ENCODE peak calls at places on chromosomes 12 and 14, in seven cellular contexts. One of them, this sample, is unnamed.

GRCh38 chr12:55933158-55933798 is 2.3 kb downstream of the DGKA start:
- DNase-seq in HFF-Myc: no peak
- DNase-seq in left lung: no peak
- DNase-seq in fibroblast of the aortic adventitia: peak; percentile 39
- DNase-seq in mesendoderm: peak; percentile 67
- DNase-seq in lung microvascular endothelial cell: no peak
- DNase-seq in T-helper 1 cell: no peak
- DNase-seq in this sample: no peak

GRCh38 chr12:52618866-52619265 is 507 bp upstream of the KRT73 start:
- DNase-seq in HFF-Myc: no peak
- DNase-seq in left lung: no peak
- DNase-seq in fibroblast of the aortic adventitia: no peak
- DNase-seq in mesendoderm: no peak
- DNase-seq in lung microvascular endothelial cell: no peak
- DNase-seq in T-helper 1 cell: no peak
- DNase-seq in this sample: no peak

GRCh38 chr12:67068773-67069450 is 200.2 kb upstream of the CAND1 start:
- DNase-seq in HFF-Myc: no peak
- DNase-seq in left lung: peak; percentile 38
- DNase-seq in fibroblast of the aortic adventitia: peak; percentile 13
- DNase-seq in mesendoderm: peak; percentile 86
- DNase-seq in lung microvascular endothelial cell: peak; percentile 32
- DNase-seq in T-helper 1 cell: peak; percentile 43
- DNase-seq in this sample: no peak

GRCh38 chr12:105803292-105803691 is 335.5 kb downstream of the NUAK1 start:
- DNase-seq in HFF-Myc: no peak
- DNase-seq in left lung: no peak
- DNase-seq in fibroblast of the aortic adventitia: no peak
- DNase-seq in mesendoderm: no peak
- DNase-seq in lung microvascular endothelial cell: no peak
- DNase-seq in T-helper 1 cell: no peak
- DNase-seq in this sample: no peak

GRCh38 chr12:76645934-76646333 is 86.4 kb upstream of the OSBPL8 start:
- DNase-seq in HFF-Myc: no peak
- DNase-seq in left lung: no peak
- DNase-seq in fibroblast of the aortic adventitia: no peak
- DNase-seq in mesendoderm: no peak
- DNase-seq in lung microvascular endothelial cell: no peak
- DNase-seq in T-helper 1 cell: no peak
- DNase-seq in this sample: no peak

GRCh38 chr12:2256915-2257314 is 204.1 kb downstream of the CACNA1C start:
- DNase-seq in HFF-Myc: no peak
- DNase-seq in left lung: no peak
- DNase-seq in fibroblast of the aortic adventitia: peak; percentile 30
- DNase-seq in mesendoderm: no peak
- DNase-seq in lung microvascular endothelial cell: no peak
- DNase-seq in T-helper 1 cell: no peak
- DNase-seq in this sample: no peak

GRCh38 chr12:132872975-132873421 is 14.4 kb downstream of the CHFR start:
- DNase-seq in HFF-Myc: no peak
- DNase-seq in left lung: no peak
- DNase-seq in fibroblast of the aortic adventitia: no peak
- DNase-seq in mesendoderm: peak; percentile 22
- DNase-seq in lung microvascular endothelial cell: no peak
- DNase-seq in T-helper 1 cell: no peak
- DNase-seq in this sample: no peak

GRCh38 chr12:55681142-55682077 is 26.3 kb downstream of the ITGA7 start:
- DNase-seq in HFF-Myc: peak; percentile 48
- DNase-seq in left lung: peak; percentile 71
- DNase-seq in fibroblast of the aortic adventitia: peak; percentile 66
- DNase-seq in mesendoderm: peak; percentile 97
- DNase-seq in lung microvascular endothelial cell: peak; percentile 15
- DNase-seq in T-helper 1 cell: no peak
- DNase-seq in this sample: no peak

GRCh38 chr12:107788281-107788680 is 13.8 kb downstream of the ASCL4 start:
- DNase-seq in HFF-Myc: no peak
- DNase-seq in left lung: no peak
- DNase-seq in fibroblast of the aortic adventitia: no peak
- DNase-seq in mesendoderm: no peak
- DNase-seq in lung microvascular endothelial cell: no peak
- DNase-seq in T-helper 1 cell: no peak
- DNase-seq in this sample: no peak

GRCh38 chr14:45253754-45254300 is 825 bp upstream of the MIS18BP1 start:
- DNase-seq in HFF-Myc: no peak
- DNase-seq in left lung: peak; percentile 48
- DNase-seq in fibroblast of the aortic adventitia: no peak
- DNase-seq in mesendoderm: no peak
- DNase-seq in lung microvascular endothelial cell: no peak
- DNase-seq in T-helper 1 cell: no peak
- DNase-seq in this sample: no peak

GRCh38 chr12:124412646-124413015 is 117.7 kb downstream of the RFLNA start:
- DNase-seq in HFF-Myc: no peak
- DNase-seq in left lung: no peak
- DNase-seq in fibroblast of the aortic adventitia: peak; percentile 55
- DNase-seq in mesendoderm: no peak
- DNase-seq in lung microvascular endothelial cell: no peak
- DNase-seq in T-helper 1 cell: no peak
- DNase-seq in this sample: no peak

GRCh38 chr12:58934528-58934927 is 14.2 kb upstream of the LRIG3 start:
- DNase-seq in HFF-Myc: no peak
- DNase-seq in left lung: no peak
- DNase-seq in fibroblast of the aortic adventitia: no peak
- DNase-seq in mesendoderm: no peak
- DNase-seq in lung microvascular endothelial cell: no peak
- DNase-seq in T-helper 1 cell: no peak
- DNase-seq in this sample: no peak

GRCh38 chr14:103517626-103518415 is 4.8 kb downstream of the CKB start:
- DNase-seq in HFF-Myc: no peak
- DNase-seq in left lung: no peak
- DNase-seq in fibroblast of the aortic adventitia: peak; percentile 36
- DNase-seq in mesendoderm: no peak
- DNase-seq in lung microvascular endothelial cell: no peak
- DNase-seq in T-helper 1 cell: no peak
- DNase-seq in this sample: no peak

GRCh38 chr14:71645656-71646055 is 286.6 kb upstream of the RGS6 start:
- DNase-seq in HFF-Myc: no peak
- DNase-seq in left lung: no peak
- DNase-seq in fibroblast of the aortic adventitia: peak; percentile 20
- DNase-seq in mesendoderm: no peak
- DNase-seq in lung microvascular endothelial cell: no peak
- DNase-seq in T-helper 1 cell: no peak
- DNase-seq in this sample: no peak